ENCODE peak calls at places on chromosomes 6 and 20, in ten cellular contexts. T, Q, A, F, X, E, J, W, P and O are unnamed samples.

GRCh38 chr20:40682104-40683045 is 6.7 kb downstream of the MAFB start:
- DNase-seq in T (peak), Q (no peak), A (no peak), F (no peak), X (peak), E (no peak), J (no peak), W (no peak), P (no peak), O (no peak)

GRCh38 chr6:3687847-3688246 is 63.7 kb downstream of the PXDC1 start:
- DNase-seq in T (peak), Q (no peak), A (no peak), F (no peak), X (no peak), E (no peak), J (no peak), W (no peak), P (no peak), O (no peak)

GRCh38 chr20:15916623-15917022 is 656.6 kb downstream of the KIF16B start:
- DNase-seq in T (peak), Q (no peak), A (no peak), F (no peak), X (no peak), E (no peak), J (no peak), W (no peak), P (no peak), O (no peak)

GRCh38 chr6:159170333-159170672 is 1.1 kb downstream of the FNDC1 start:
- DNase-seq in T (no peak), Q (no peak), A (no peak), F (no peak), X (no peak), E (no peak), J (no peak), W (no peak), P (no peak), O (no peak)

GRCh38 chr6:142531727-142532126 is 229.9 kb downstream of the ADGRG6 start:
- DNase-seq in T (no peak), Q (no peak), A (no peak), F (no peak), X (no peak), E (no peak), J (no peak), W (no peak), P (no peak), O (no peak)

GRCh38 chr20:49459684-49460083 is 22.8 kb downstream of the KCNB1 start:
- DNase-seq in T (no peak), Q (no peak), A (no peak), F (no peak), X (no peak), E (no peak), J (no peak), W (no peak), P (no peak), O (no peak)

GRCh38 chr6:158266131-158266530 is 46.1 kb upstream of the TULP4 start:
- DNase-seq in T (no peak), Q (no peak), A (no peak), F (no peak), X (no peak), E (no peak), J (no peak), W (no peak), P (no peak), O (no peak)

GRCh38 chr6:132357120-132357519 is 44.2 kb downstream of the MOXD1 start:
- DNase-seq in T (no peak), Q (no peak), A (no peak), F (no peak), X (no peak), E (no peak), J (no peak), W (no peak), P (peak), O (no peak)

GRCh38 chr20:62309198-62309944 is 6.6 kb downstream of the ADRM1 start:
- DNase-seq in T (no peak), Q (no peak), A (no peak), F (no peak), X (no peak), E (no peak), J (no peak), W (no peak), P (no peak), O (no peak)

GRCh38 chr6:146090474-146090873 is 61.6 kb downstream of the GRM1 start:
- DNase-seq in T (no peak), Q (no peak), A (no peak), F (no peak), X (no peak), E (no peak), J (no peak), W (no peak), P (no peak), O (no peak)

GRCh38 chr6:7996538-7997225 is 67.5 kb downstream of the BLOC1S5 start:
- DNase-seq in T (no peak), Q (no peak), A (no peak), F (no peak), X (no peak), E (no peak), J (peak), W (peak), P (peak), O (no peak)

GRCh38 chr6:6694825-6695710 is 106.5 kb downstream of the LY86 start:
- DNase-seq in T (peak), Q (peak), A (no peak), F (no peak), X (peak), E (no peak), J (peak), W (no peak), P (no peak), O (peak)

GRCh38 chr6:96301781-96302180 is 219.8 kb upstream of the UFL1 start:
- DNase-seq in T (no peak), Q (no peak), A (peak), F (no peak), X (no peak), E (no peak), J (no peak), W (no peak), P (no peak), O (no peak)

GRCh38 chr6:169157474-169158181 is 96.0 kb downstream of the THBS2 start:
- DNase-seq in T (no peak), Q (no peak), A (no peak), F (peak), X (no peak), E (no peak), J (no peak), W (peak), P (no peak), O (no peak)

GRCh38 chr6:163335671-163336545 is 78.6 kb upstream of the QKI start:
- DNase-seq in T (peak), Q (no peak), A (no peak), F (no peak), X (no peak), E (no peak), J (peak), W (no peak), P (peak), O (no peak)

GRCh38 chr6:30560930-30561329 is 3.8 kb downstream of the PRR3 start:
- DNase-seq in T (no peak), Q (no peak), A (no peak), F (no peak), X (no peak), E (no peak), J (no peak), W (no peak), P (no peak), O (no peak)

GRCh38 chr20:38751360-38751976 is 3.2 kb downstream of the ACTR5 start:
- DNase-seq in T (peak), Q (no peak), A (peak), F (no peak), X (no peak), E (no peak), J (no peak), W (peak), P (peak), O (no peak)

GRCh38 chr6:23659125-23659524 is 466.9 kb upstream of the NRSN1 start:
- DNase-seq in T (peak), Q (no peak), A (no peak), F (no peak), X (no peak), E (no peak), J (no peak), W (peak), P (no peak), O (peak)

GRCh38 chr6:33610057-33610456 is 11.1 kb upstream of the ITPR3 start:
- DNase-seq in T (no peak), Q (no peak), A (no peak), F (peak), X (no peak), E (no peak), J (no peak), W (no peak), P (no peak), O (no peak)

GRCh38 chr20:21862224-21862927 is 156.9 kb downstream of the PAX1 start:
- DNase-seq in T (peak), Q (no peak), A (no peak), F (no peak), X (no peak), E (no peak), J (no peak), W (no peak), P (no peak), O (no peak)

GRCh38 chr6:127554435-127555006 is 22.5 kb upstream of the C6orf58 start:
- DNase-seq in T (peak), Q (peak), A (peak), F (no peak), X (no peak), E (no peak), J (no peak), W (peak), P (peak), O (no peak)

GRCh38 chr6:104505838-104506237 is 353.9 kb downstream of the HACE1 start:
- DNase-seq in T (no peak), Q (no peak), A (no peak), F (no peak), X (no peak), E (no peak), J (no peak), W (no peak), P (no peak), O (no peak)

GRCh38 chr6:170199716-170200115 is 91.2 kb downstream of the DLL1 start:
- DNase-seq in T (no peak), Q (no peak), A (no peak), F (peak), X (no peak), E (no peak), J (no peak), W (no peak), P (no peak), O (no peak)

GRCh38 chr20:8720089-8720488 is 348.8 kb upstream of the PLCB4 start:
- DNase-seq in T (no peak), Q (no peak), A (no peak), F (no peak), X (no peak), E (no peak), J (no peak), W (no peak), P (no peak), O (no peak)

GRCh38 chr6:108876929-108877775 is 28.9 kb downstream of the ARMC2 start:
- DNase-seq in T (no peak), Q (peak), A (no peak), F (peak), X (no peak), E (no peak), J (peak), W (no peak), P (no peak), O (peak)

GRCh38 chr20:10578607-10579006 is 95.2 kb downstream of the JAG1 start:
- DNase-seq in T (no peak), Q (no peak), A (peak), F (no peak), X (no peak), E (no peak), J (no peak), W (no peak), P (peak), O (no peak)

GRCh38 chr20:23294166-23294565 is 56.4 kb upstream of the NXT1 start:
- DNase-seq in T (no peak), Q (no peak), A (no peak), F (no peak), X (no peak), E (no peak), J (peak), W (no peak), P (no peak), O (no peak)

GRCh38 chr20:23294671-23295070 is 55.9 kb upstream of the NXT1 start:
- DNase-seq in T (no peak), Q (no peak), A (no peak), F (no peak), X (no peak), E (no peak), J (peak), W (no peak), P (no peak), O (no peak)

GRCh38 chr20:23295934-23296333 is 54.7 kb upstream of the NXT1 start:
- DNase-seq in T (no peak), Q (no peak), A (no peak), F (no peak), X (no peak), E (no peak), J (peak), W (no peak), P (no peak), O (no peak)

GRCh38 chr20:23291575-23292240 is 58.9 kb upstream of the NXT1 start:
- DNase-seq in T (no peak), Q (no peak), A (no peak), F (no peak), X (peak), E (no peak), J (peak), W (no peak), P (no peak), O (no peak)

DNA sequence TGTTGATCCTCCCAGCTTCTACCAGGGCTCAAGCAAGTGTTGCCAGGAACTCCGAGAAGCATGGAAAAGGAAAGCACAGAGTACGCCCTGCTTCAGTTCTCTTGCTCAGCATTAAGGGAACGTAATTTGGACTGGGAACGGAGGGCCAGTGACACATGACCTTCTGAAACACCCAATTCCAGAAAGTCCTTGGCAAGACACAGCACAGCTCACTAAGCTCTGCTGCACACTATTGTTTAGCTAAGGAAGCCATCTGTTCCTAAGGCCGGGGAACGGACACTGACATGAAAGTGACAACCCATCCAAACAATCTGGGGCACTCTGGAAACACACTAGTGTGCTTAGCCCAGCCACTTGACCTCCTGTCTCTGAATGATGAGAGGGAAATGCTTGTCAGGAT is 56.9 kb upstream of the NXT1 start:
- DNase-seq in T (no peak), Q (no peak), A (no peak), F (no peak), X (peak), E (no peak), J (peak), W (no peak), P (peak), O (peak)
- TF ChIP-seq POLR2AphosphoS5 in T (no peak), Q (peak), A (no peak), F (peak), X (peak), E (no peak), J (no peak), W (no peak), P (no peak), O (peak)

GRCh38 chr6:44226368-44227137 is 3.2 kb downstream of the SLC29A1 start:
- DNase-seq in T (no peak), Q (no peak), A (no peak), F (no peak), X (no peak), E (no peak), J (peak), W (no peak), P (no peak), O (no peak)
- H3K4me3 ChIP-seq in T (peak), Q (peak), A (no peak), F (peak), X (no peak), E (no peak), J (peak), W (no peak), P (no peak), O (no peak)

GRCh38 chr6:12827921-12828320 is 111.4 kb downstream of the PHACTR1 start:
- DNase-seq in T (no peak), Q (no peak), A (no peak), F (no peak), X (no peak), E (no peak), J (no peak), W (no peak), P (no peak), O (no peak)
- TF ChIP-seq POLR2AphosphoS5 in T (no peak), Q (no peak), A (no peak), F (no peak), X (no peak), E (no peak), J (no peak), W (no peak), P (no peak), O (no peak)

GRCh38 chr6:15763827-15764226 is 101.0 kb upstream of the DTNBP1 start:
- DNase-seq in T (peak), Q (no peak), A (peak), F (no peak), X (no peak), E (no peak), J (no peak), W (no peak), P (peak), O (peak)
- H3K4me3 ChIP-seq in T (no peak), Q (no peak), A (no peak), F (no peak), X (no peak), E (no peak), J (no peak), W (no peak), P (no peak), O (no peak)

DNA sequence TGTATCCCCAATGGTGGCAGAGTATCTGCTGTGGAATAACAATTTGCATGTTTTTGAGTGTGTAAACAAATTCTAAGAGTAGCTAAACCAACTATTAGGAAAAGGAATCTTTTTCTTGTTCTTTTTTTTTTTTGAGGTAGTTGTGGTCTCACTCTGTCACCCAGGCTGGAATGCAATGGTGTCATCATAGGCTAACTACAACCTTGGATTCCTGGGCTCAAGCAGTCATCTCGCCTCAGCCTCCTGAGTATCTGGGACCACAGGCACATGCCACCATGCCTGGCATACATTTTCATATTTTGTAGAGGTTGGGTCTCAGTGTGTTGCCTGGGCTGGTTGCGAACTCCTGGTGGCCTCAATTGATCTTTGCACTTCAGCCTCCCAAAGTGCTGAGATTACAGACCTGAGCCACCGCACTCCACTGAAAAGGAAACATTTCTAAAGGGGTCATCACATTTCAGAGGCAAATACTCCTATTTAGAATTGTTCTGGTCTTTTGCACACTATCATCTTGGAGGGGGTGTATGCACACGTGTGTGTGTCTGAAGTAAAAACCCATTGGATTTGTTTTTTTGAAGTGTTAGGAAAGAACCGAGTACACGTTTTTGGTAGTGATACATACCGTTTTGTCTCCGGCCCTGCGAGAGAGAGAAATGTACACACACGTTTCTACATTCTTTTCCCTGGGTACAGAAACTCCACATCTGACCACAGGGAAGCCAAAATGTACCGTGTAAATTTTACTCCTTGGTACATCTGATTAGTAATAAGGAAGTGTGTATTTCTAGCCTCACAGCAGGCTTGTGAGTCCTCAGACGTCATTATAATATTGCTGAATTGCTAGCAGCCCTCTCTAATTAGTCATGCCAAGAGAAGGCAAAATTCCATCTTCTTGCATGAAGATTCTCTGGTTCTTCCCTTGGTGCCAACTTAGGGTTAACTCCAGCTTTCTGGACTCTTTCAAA is 183.6 kb downstream of the JARID2 start:
- DNase-seq in T (no peak), Q (no peak), A (no peak), F (no peak), X (no peak), E (no peak), J (no peak), W (no peak), P (no peak), O (no peak)
- TF ChIP-seq POLR2AphosphoS5 in T (no peak), Q (peak), A (no peak), F (no peak), X (no peak), E (no peak), J (no peak), W (no peak), P (no peak), O (no peak)

GRCh38 chr20:4165984-4166725 is 150.8 kb upstream of the RNF24 start:
- DNase-seq in T (no peak), Q (no peak), A (no peak), F (no peak), X (no peak), E (no peak), J (no peak), W (no peak), P (no peak), O (no peak)
- H3K4me3 ChIP-seq in T (no peak), Q (no peak), A (no peak), F (no peak), X (no peak), E (no peak), J (no peak), W (no peak), P (no peak), O (no peak)

DNA sequence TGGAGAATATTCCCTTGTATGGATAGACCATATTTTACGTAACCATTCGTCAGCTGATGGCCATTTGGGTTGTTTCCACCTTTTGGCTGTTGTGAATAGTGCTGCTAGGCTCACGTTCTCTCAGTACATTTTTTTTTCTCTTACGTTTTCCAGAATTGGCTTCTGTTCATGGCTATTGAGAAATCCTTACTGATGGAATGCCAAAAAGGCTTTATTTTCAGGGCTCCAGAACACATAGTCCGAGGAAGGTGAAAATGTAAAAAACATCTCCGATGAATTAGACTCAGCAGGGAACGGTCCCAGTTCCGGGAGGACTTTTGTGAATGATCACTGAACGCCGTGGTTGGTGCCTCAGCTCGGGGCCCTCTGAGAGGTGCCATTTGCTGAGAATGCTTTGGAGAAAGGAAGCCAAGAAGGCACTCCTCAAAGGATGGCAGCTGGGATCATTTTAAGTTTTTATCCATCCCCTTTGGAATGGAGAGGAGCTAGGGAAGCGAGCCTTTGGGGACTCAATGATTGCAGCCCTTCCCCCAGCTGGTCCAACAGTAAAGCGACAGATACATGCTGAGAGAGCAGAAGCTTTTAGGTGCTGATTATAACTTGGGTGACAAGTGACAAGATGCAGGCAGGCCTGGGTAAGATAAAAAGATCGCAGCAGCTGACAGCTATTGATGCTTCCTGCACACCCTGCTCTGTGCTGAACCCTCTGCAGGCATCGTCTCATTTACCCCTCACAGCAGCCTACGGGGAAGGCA is 133.3 kb upstream of the KCNG1 start:
- DNase-seq in T (no peak), Q (no peak), A (no peak), F (no peak), X (no peak), E (no peak), J (peak), W (peak), P (no peak), O (no peak)
- TF ChIP-seq POLR2AphosphoS5 in T (no peak), Q (peak), A (no peak), F (no peak), X (no peak), E (peak), J (peak), W (peak), P (no peak), O (peak)

GRCh38 chr6:25756382-25757354 is 2.1 kb downstream of the SLC17A4 start:
- DNase-seq in T (no peak), Q (no peak), A (no peak), F (no peak), X (no peak), E (no peak), J (no peak), W (no peak), P (no peak), O (no peak)
- H3K4me3 ChIP-seq in T (no peak), Q (no peak), A (no peak), F (no peak), X (no peak), E (no peak), J (no peak), W (no peak), P (no peak), O (no peak)

GRCh38 chr20:346640-347316 is at the start of gene NRSN2:
- DNase-seq in T (peak), Q (peak), A (no peak), F (no peak), X (peak), E (peak), J (peak), W (peak), P (peak), O (peak)
- TF ChIP-seq POLR2AphosphoS5 in T (no peak), Q (no peak), A (no peak), F (no peak), X (peak), E (no peak), J (peak), W (peak), P (peak), O (peak)